ENCODE peak calls at places on chromosome 19, in nine cellular contexts. One of them, this sample, is unnamed.

GRCh38 chr19:39471756-39472536 is 8.7 kb upstream of the TIMM50 start:
- DNase-seq in stimulated activated CD4-positive, alpha-beta T cell treated with anti-CD3 and anti-CD28 coated beads, Interleukin-12 subunit alpha, Interleukin-12 subunit beta, amount 100 ng/mL, for 24 hours: no peak
- DNase-seq in MG63: no peak
- DNase-seq in progenitor cell of endocrine pancreas: no peak
- DNase-seq in heart right ventricle: no peak
- DNase-seq in hepatic stellate cell: no peak
- DNase-seq in activated CD4-positive, alpha-beta T cell treated with anti-CD3 and anti-CD28 coated beads, Interleukin-2, amount 50 U/mL, for 1 hour: no peak
- DNase-seq in fibroblast of the aortic adventitia: no peak
- DNase-seq in AML-193: no peak
- DNase-seq in this sample: no peak

GRCh38 chr19:42529248-42529764 is 1.0 kb upstream of the CEACAM1 start:
- DNase-seq in activated CD4-positive, alpha-beta T cell treated with anti-CD3 and anti-CD28 coated beads, Interleukin-2, amount 50 U/mL, for 1 hour: peak
- DNase-seq in fibroblast of the aortic adventitia: peak
- DNase-seq in MG63: peak
- DNase-seq in AML-193: peak
- DNase-seq in progenitor cell of endocrine pancreas: peak
- DNase-seq in stimulated activated CD4-positive, alpha-beta T cell treated with anti-CD3 and anti-CD28 coated beads, Interleukin-12 subunit alpha, Interleukin-12 subunit beta, amount 100 ng/mL, for 24 hours: peak
- DNase-seq in heart right ventricle: peak
- DNase-seq in hepatic stellate cell: peak
- DNase-seq in this sample: peak

GRCh38 chr19:45676851-45677263 is 8.8 kb downstream of the GIPR start:
- DNase-seq in AML-193: no peak
- DNase-seq in stimulated activated CD4-positive, alpha-beta T cell treated with anti-CD3 and anti-CD28 coated beads, Interleukin-12 subunit alpha, Interleukin-12 subunit beta, amount 100 ng/mL, for 24 hours: no peak
- DNase-seq in fibroblast of the aortic adventitia: no peak
- DNase-seq in activated CD4-positive, alpha-beta T cell treated with anti-CD3 and anti-CD28 coated beads, Interleukin-2, amount 50 U/mL, for 1 hour: peak
- DNase-seq in heart right ventricle: no peak
- DNase-seq in hepatic stellate cell: no peak
- DNase-seq in progenitor cell of endocrine pancreas: no peak
- DNase-seq in MG63: no peak
- DNase-seq in this sample: peak

GRCh38 chr19:53977429-53977990 is 13.9 kb upstream of the CACNG6 start:
- DNase-seq in heart right ventricle: peak
- DNase-seq in AML-193: peak
- DNase-seq in activated CD4-positive, alpha-beta T cell treated with anti-CD3 and anti-CD28 coated beads, Interleukin-2, amount 50 U/mL, for 1 hour: peak
- DNase-seq in fibroblast of the aortic adventitia: peak
- DNase-seq in MG63: peak
- DNase-seq in hepatic stellate cell: peak
- DNase-seq in progenitor cell of endocrine pancreas: peak
- DNase-seq in stimulated activated CD4-positive, alpha-beta T cell treated with anti-CD3 and anti-CD28 coated beads, Interleukin-12 subunit alpha, Interleukin-12 subunit beta, amount 100 ng/mL, for 24 hours: peak
- DNase-seq in this sample: peak

GRCh38 chr19:44072543-44073401 is 813 bp downstream of the ZNF284 start:
- DNase-seq in hepatic stellate cell: peak
- DNase-seq in activated CD4-positive, alpha-beta T cell treated with anti-CD3 and anti-CD28 coated beads, Interleukin-2, amount 50 U/mL, for 1 hour: no peak
- DNase-seq in AML-193: peak
- DNase-seq in stimulated activated CD4-positive, alpha-beta T cell treated with anti-CD3 and anti-CD28 coated beads, Interleukin-12 subunit alpha, Interleukin-12 subunit beta, amount 100 ng/mL, for 24 hours: no peak
- DNase-seq in MG63: no peak
- DNase-seq in heart right ventricle: no peak
- DNase-seq in progenitor cell of endocrine pancreas: no peak
- DNase-seq in fibroblast of the aortic adventitia: peak
- DNase-seq in this sample: no peak

GRCh38 chr19:32203161-32203560 is 142.2 kb upstream of the ZNF507 start:
- DNase-seq in activated CD4-positive, alpha-beta T cell treated with anti-CD3 and anti-CD28 coated beads, Interleukin-2, amount 50 U/mL, for 1 hour: no peak
- DNase-seq in progenitor cell of endocrine pancreas: no peak
- DNase-seq in hepatic stellate cell: no peak
- DNase-seq in AML-193: no peak
- DNase-seq in MG63: no peak
- DNase-seq in stimulated activated CD4-positive, alpha-beta T cell treated with anti-CD3 and anti-CD28 coated beads, Interleukin-12 subunit alpha, Interleukin-12 subunit beta, amount 100 ng/mL, for 24 hours: no peak
- DNase-seq in heart right ventricle: no peak
- DNase-seq in fibroblast of the aortic adventitia: no peak
- DNase-seq in this sample: no peak

GRCh38 chr19:45142728-45143115 is 18.1 kb downstream of the NKPD1 start:
- DNase-seq in hepatic stellate cell: no peak
- DNase-seq in heart right ventricle: no peak
- DNase-seq in stimulated activated CD4-positive, alpha-beta T cell treated with anti-CD3 and anti-CD28 coated beads, Interleukin-12 subunit alpha, Interleukin-12 subunit beta, amount 100 ng/mL, for 24 hours: no peak
- DNase-seq in fibroblast of the aortic adventitia: peak
- DNase-seq in AML-193: no peak
- DNase-seq in progenitor cell of endocrine pancreas: no peak
- DNase-seq in MG63: no peak
- DNase-seq in activated CD4-positive, alpha-beta T cell treated with anti-CD3 and anti-CD28 coated beads, Interleukin-2, amount 50 U/mL, for 1 hour: no peak
- DNase-seq in this sample: no peak

GRCh38 chr19:47891622-47891922 is 5.5 kb upstream of the SULT2A1 start:
- DNase-seq in stimulated activated CD4-positive, alpha-beta T cell treated with anti-CD3 and anti-CD28 coated beads, Interleukin-12 subunit alpha, Interleukin-12 subunit beta, amount 100 ng/mL, for 24 hours: no peak
- DNase-seq in heart right ventricle: no peak
- DNase-seq in activated CD4-positive, alpha-beta T cell treated with anti-CD3 and anti-CD28 coated beads, Interleukin-2, amount 50 U/mL, for 1 hour: no peak
- DNase-seq in hepatic stellate cell: no peak
- DNase-seq in progenitor cell of endocrine pancreas: no peak
- DNase-seq in fibroblast of the aortic adventitia: no peak
- DNase-seq in MG63: no peak
- DNase-seq in AML-193: no peak
- DNase-seq in this sample: no peak

This sample was measured in activated B cell treated with CpG ODN at 0.5 μM for 24 hours.